ENCODE peak calls at places on chromosomes 3 and 15, in ten cellular contexts. G is heart left ventricle; F is gastrocnemius medialis; N is CD8-positive, alpha-beta T cell; E is tibial nerve; H is HepG2; Z is suprapubic skin; Q is BJ; O is psoas muscle; J is BE2C. K is an unnamed sample.
A peak's percentile ranks its signal among the peaks of the same experiment; 100 is the strongest.

GRCh38 chr15:101358895-101359294 is 63.8 kb upstream of the SNRPA1 start:
- DNase-seq in G (no peak), F (no peak), N (no peak), E (no peak), H (peak; percentile 8), Z (no peak), Q (no peak), O (no peak), J (no peak), K (no peak)

GRCh38 chr3:63814300-63814699 is 4.8 kb upstream of the C3orf49 start:
- DNase-seq in G (no peak), F (no peak), N (no peak), E (no peak), H (peak; percentile 64), Z (no peak), Q (no peak), O (no peak), J (no peak), K (no peak)

GRCh38 chr15:52277575-52277974 is 18.0 kb downstream of the MYO5C start:
- DNase-seq in G (no peak), F (no peak), N (no peak), E (no peak), H (no peak), Z (no peak), Q (no peak), O (no peak), J (no peak), K (no peak)

GRCh38 chr3:25441234-25441856 is 13.3 kb downstream of the RARB start:
- DNase-seq in G (no peak), F (no peak), N (no peak), E (no peak), H (no peak), Z (no peak), Q (no peak), O (peak; percentile 19), J (no peak), K (no peak)

GRCh38 chr3:25594007-25594502 is 70.7 kb downstream of the TOP2B start:
- DNase-seq in G (no peak), F (no peak), N (no peak), E (peak; percentile 42), H (peak; percentile 30), Z (no peak), Q (no peak), O (no peak), J (no peak), K (peak; percentile 38)

GRCh38 chr3:133834621-133835417 is 29.2 kb downstream of the SRPRB start:
- DNase-seq in G (no peak), F (no peak), N (peak; percentile 39), E (no peak), H (no peak), Z (no peak), Q (no peak), O (no peak), J (no peak), K (no peak)

GRCh38 chr15:34783986-34784385 is 11.4 kb downstream of the ACTC1 start:
- DNase-seq in G (no peak), F (no peak), N (no peak), E (no peak), H (no peak), Z (no peak), Q (no peak), O (no peak), J (no peak), K (no peak)

GRCh38 chr15:39482467-39482866 is 98.4 kb upstream of the THBS1 start:
- DNase-seq in G (no peak), F (no peak), N (no peak), E (no peak), H (no peak), Z (no peak), Q (no peak), O (no peak), J (no peak), K (no peak)

GRCh38 chr3:125622381-125622788 is 27.1 kb upstream of the OSBPL11 start:
- DNase-seq in G (peak; percentile 69), F (peak; percentile 96), N (no peak), E (no peak), H (no peak), Z (no peak), Q (no peak), O (peak; percentile 69), J (no peak), K (no peak)

GRCh38 chr3:183116051-183116614 is 16.8 kb upstream of the MCCC1 start:
- DNase-seq in G (no peak), F (peak; percentile 6), N (peak; percentile 69), E (no peak), H (peak; percentile 39), Z (no peak), Q (no peak), O (peak; percentile 18), J (peak; percentile 76), K (no peak)

GRCh38 chr3:49716691-49717538 is 2.6 kb downstream of the AMIGO3 start:
- DNase-seq in G (peak; percentile 48), F (no peak), N (no peak), E (no peak), H (no peak), Z (no peak), Q (no peak), O (no peak), J (no peak), K (no peak)

GRCh38 chr3:78906245-78906644 is 861.6 kb downstream of the ROBO1 start:
- DNase-seq in G (no peak), F (no peak), N (no peak), E (no peak), H (no peak), Z (no peak), Q (no peak), O (no peak), J (no peak), K (no peak)

GRCh38 chr3:34504755-34505154 is 706.3 kb downstream of the PDCD6IP start:
- DNase-seq in G (no peak), F (no peak), N (no peak), E (no peak), H (no peak), Z (no peak), Q (no peak), O (no peak), J (no peak), K (no peak)

GRCh38 chr15:22966321-22967083 is 13.7 kb downstream of the CYFIP1 start:
- DNase-seq in G (peak; percentile 21), F (no peak), N (no peak), E (no peak), H (no peak), Z (peak; percentile 28), Q (no peak), O (no peak), J (no peak), K (no peak)

GRCh38 chr15:22962611-22963010 is 17.6 kb downstream of the CYFIP1 start:
- DNase-seq in G (peak; percentile 17), F (no peak), N (no peak), E (no peak), H (no peak), Z (peak; percentile 36), Q (no peak), O (no peak), J (no peak), K (no peak)

GRCh38 chr15:22961661-22962221 is 18.4 kb downstream of the CYFIP1 start:
- DNase-seq in G (peak; percentile 22), F (no peak), N (no peak), E (no peak), H (no peak), Z (peak; percentile 7), Q (no peak), O (no peak), J (no peak), K (no peak)

GRCh38 chr15:22960587-22960986 is 19.6 kb downstream of the CYFIP1 start:
- DNase-seq in G (peak; percentile 29), F (no peak), N (no peak), E (no peak), H (no peak), Z (peak; percentile 33), Q (no peak), O (no peak), J (no peak), K (no peak)

DNA sequence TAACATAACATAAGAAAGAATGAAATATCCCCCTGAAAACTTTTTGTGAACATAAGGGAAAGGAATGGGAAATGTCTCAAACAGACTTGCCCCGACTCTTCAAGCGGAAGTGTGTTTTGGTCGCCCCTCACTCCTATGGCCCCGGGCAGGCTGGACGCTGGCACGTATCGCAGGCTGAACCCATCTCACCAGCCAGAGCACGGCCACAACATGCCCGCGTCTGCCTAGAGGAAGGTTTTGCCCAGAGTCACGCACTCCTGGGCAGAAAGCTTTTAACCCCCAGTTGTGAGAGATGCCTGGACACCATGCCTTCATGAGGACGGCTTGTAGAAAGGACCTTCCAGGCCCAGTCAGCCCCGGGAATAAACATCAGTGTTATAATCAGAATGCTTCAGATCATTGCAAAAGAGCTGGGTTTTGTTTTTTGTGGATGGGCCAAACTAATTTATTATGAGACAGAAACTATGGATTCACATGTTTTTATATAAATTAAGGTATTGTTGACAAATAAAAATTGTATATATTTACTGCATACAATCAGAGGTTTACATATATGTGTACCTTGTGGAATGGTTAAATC is 16.5 kb downstream of the CYFIP1 start:
- DNase-seq in G (peak; percentile 40), F (no peak), N (no peak), E (no peak), H (no peak), Z (peak; percentile 60), Q (no peak), O (no peak), J (no peak), K (no peak)
- H3K4me3 ChIP-seq in G (no peak overlapping the region), F (no peak overlapping the region), N (no peak overlapping the region), E (no peak overlapping the region), H (no peak overlapping the region), Z (no peak overlapping the region), Q (no peak overlapping the region), O (no peak overlapping the region), J (no peak overlapping the region), K (no peak overlapping the region)

DNA sequence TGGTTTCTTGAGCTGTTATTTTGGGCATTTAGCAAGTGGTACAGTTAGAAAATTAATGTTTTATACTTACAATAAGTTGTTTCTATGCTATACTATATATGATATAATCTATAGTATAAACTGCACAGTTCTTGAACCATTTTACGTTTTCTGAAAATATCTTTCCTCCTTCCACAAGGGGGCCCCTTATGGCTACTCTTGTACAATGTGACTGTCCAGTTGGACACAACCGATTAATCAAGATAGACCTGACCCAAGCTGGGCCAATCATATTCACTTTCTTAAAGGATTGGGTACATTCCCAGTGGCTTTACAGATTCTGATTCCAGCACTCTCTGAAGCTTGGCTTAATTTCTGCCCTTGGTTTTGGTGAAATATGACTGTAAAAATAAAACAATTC is 953.4 kb downstream of the AGBL1 start:
- DNase-seq in G (no peak), F (no peak), N (no peak), E (no peak), H (no peak), Z (no peak), Q (no peak), O (no peak), J (peak; percentile 24), K (no peak)
- TF ChIP-seq CTCF in G (no peak), F (no peak), N (no peak), E (peak; percentile 4), H (no peak), Z (no peak), Q (peak; percentile 19), O (no peak), J (peak; percentile 66), K (no peak)

GRCh38 chr3:170267793-170268192 is 45.6 kb downstream of the PRKCI start:
- DNase-seq in G (no peak), F (no peak), N (no peak), E (no peak), H (no peak), Z (no peak), Q (no peak), O (no peak), J (no peak), K (no peak)
- H3K36me3 ChIP-seq in G (peaks cover 37% of the 10 kb centered on the region), F (peaks cover under 1% of the 10 kb centered on the region), N (peaks cover 7% of the 10 kb centered on the region), E (peaks cover 57% of the 10 kb centered on the region), H (peaks cover 35% of the 10 kb centered on the region), Z (peaks cover 44% of the 10 kb centered on the region), Q (peaks cover 1% of the 10 kb centered on the region), O (peaks cover 4% of the 10 kb centered on the region), J (peaks cover 2% of the 10 kb centered on the region), K (no peaks in the 10 kb centered on the region)

GRCh38 chr15:62649793-62650420 is 392.6 kb upstream of the TPM1 start:
- DNase-seq in G (no peak), F (no peak), N (no peak), E (peak; percentile 32), H (no peak), Z (no peak), Q (no peak), O (no peak), J (no peak), K (peak; percentile 75)
- H3K4me3 ChIP-seq in G (no peak overlapping the region), F (no peak overlapping the region), N (no peak overlapping the region), E (no peak overlapping the region), H (no peak overlapping the region), Z (no peak overlapping the region), Q (no peak overlapping the region), O (no peak overlapping the region), J (no peak overlapping the region), K (no peak overlapping the region)

K was measured in kidney epithelial cell.